ENCODE peak calls at places on chromosomes 16 and 17, in five cellular contexts. H, D, C, K and U are unnamed samples.

GRCh38 chr16:67857547-67858233 is 10.2 kb upstream of the CENPT start:
- DNase-seq in H (peak), K (peak), C (peak), D (no peak), U (peak)

GRCh38 chr16:47750371-47750770 is 289.2 kb downstream of the PHKB start:
- DNase-seq in H (no peak), C (peak), D (no peak), K (no peak), U (no peak)

GRCh38 chr17:2624292-2624731 is 30.9 kb downstream of the PAFAH1B1 start:
- DNase-seq in K (no peak), C (no peak), H (no peak), D (no peak), U (no peak)

GRCh38 chr16:64416232-64417010 is 705.4 kb downstream of the CDH11 start:
- DNase-seq in H (no peak), K (peak), D (no peak), C (peak), U (peak)

GRCh38 chr17:17937450-17937849 is 34.8 kb downstream of the TOM1L2 start:
- DNase-seq in C (no peak), H (no peak), K (no peak), D (no peak), U (no peak)

GRCh38 chr16:51119576-51120288 is 31.3 kb downstream of the SALL1 start:
- DNase-seq in K (no peak), D (no peak), H (no peak), C (peak), U (no peak)

GRCh38 chr17:77542551-77543490 is 402.1 kb downstream of the SEC14L1 start:
- DNase-seq in D (peak), C (peak), K (peak), H (peak), U (peak)

GRCh38 chr17:55093358-55093757 is 124.8 kb downstream of the STXBP4 start:
- DNase-seq in H (no peak), D (no peak), K (no peak), C (no peak), U (peak)

GRCh38 chr17:50273654-50274040 is 619 bp upstream of the TMEM92 start:
- DNase-seq in K (no peak), H (no peak), D (no peak), C (no peak), U (no peak)

GRCh38 chr17:17236295-17237025 is 508 bp downstream of the FLCN start:
- DNase-seq in K (peak), H (peak), D (no peak), C (peak), U (peak)

GRCh38 chr17:44595216-44595775 is 38.0 kb downstream of the FZD2 start:
- DNase-seq in K (no peak), D (no peak), C (no peak), H (no peak), U (no peak)

DNA sequence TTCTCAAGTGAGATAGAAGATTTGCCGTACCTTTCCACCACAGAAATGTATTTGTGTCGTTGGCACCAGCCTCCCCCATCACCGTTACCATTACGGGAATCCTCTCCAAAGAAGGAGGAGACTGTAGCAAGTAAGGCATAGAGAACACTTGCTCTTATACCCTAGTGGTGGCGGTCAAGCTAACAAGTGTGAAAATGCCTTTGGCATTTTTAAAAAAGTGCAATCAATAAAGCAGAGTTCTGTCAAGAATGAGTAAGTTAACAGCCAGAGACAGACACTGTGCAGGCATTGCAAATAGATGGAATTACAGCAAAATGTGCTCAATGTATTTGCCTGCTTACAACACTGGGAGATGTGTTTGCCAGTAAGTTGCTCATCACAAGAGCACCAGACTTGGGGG is 7.7 kb downstream of the MSL1 start:
- DNase-seq in H (no peak), D (no peak), C (no peak), K (no peak), U (no peak)
- TF ChIP-seq CTCF in H (no peak), D (no peak), C (no peak), K (no peak), U (no peak)

DNA sequence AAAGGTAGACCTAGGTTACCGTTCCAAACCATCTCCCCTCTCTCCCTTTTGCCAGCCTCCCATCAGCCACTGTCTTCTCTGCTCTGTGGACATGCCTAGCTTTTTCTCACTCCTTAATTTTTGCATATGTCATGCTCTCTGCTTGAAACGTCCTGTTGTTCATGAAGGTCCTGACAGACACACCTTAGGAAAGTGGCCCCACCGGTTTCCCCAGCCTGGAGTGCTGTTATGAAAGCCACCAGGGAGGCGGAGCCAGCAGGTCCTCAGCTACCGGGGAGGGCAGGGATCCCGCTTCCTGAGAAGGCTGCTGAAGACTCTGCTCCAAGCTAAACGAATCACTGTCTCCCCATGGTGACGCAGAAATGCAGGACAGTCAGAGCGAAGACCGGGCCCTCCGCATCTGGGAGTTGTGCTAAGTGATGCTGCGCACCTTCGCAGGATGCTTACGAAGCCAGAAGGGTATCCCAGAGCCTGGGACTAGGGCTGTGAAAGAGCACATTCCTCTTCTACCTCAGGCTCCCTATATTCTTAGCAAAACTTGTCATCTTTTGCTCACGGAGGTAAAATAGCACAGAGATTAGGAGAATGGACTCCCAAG is 2.3 kb upstream of the SLC16A11 start:
- DNase-seq in D (peak), C (no peak), K (peak), H (no peak), U (no peak)
- TF ChIP-seq CTCF in D (no peak), C (no peak), K (no peak), H (peak), U (no peak)

DNA sequence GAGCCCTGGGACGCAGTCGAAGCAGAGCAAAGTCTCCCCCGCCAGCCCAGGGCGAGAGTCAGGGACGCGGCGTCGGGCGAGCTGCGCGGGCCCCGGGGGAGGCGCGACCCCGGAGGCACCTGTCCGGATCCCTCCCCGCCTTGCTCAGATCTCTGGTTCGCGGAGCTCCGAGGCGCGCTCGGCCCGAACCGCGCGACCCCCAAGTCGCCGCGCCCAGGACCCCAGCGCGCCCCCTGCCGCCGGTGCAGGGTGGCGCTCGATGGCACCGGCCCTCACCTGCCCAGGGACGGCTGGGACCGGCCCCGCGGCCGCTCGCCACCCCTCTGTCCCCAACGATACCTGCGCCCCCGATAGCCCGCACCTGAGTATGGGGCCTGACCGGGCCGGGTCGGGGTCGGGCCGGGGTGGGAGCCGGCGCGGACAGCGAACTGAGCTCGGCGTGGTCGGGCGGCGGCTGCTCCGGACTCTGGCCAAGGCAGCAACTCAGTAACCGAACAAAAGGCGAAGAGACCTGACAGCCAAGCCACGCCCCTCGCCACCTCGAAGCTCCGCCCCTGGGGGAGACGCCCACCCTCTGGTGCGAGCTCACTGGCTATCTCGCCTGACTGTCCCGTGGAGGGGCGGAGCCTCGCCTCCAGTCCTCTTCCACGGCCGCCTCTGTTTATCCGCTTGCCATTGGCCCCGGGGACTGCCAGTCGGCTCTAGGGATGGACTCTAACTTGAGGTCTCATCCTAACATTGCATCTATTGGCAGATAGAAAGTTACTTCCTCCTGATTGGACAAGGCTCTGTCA is at the start of gene JUP:
- DNase-seq in C (peak), H (peak), D (peak), K (peak), U (peak)
- TF ChIP-seq CTCF in C (peak), H (peak), D (peak), K (peak), U (no peak)

GRCh38 chr16:84086357-84086756 is 30.4 kb downstream of the MBTPS1 start:
- DNase-seq in C (no peak), K (no peak), D (no peak), H (no peak), U (no peak)
- TF ChIP-seq CTCF in C (no peak), K (no peak), D (no peak), H (no peak), U (no peak)

GRCh38 chr16:79836129-79836528 is 235.6 kb upstream of the MAF start:
- DNase-seq in K (no peak), H (no peak), C (no peak), D (no peak), U (no peak)
- TF ChIP-seq CTCF in K (no peak), H (no peak), C (no peak), D (no peak), U (no peak)

GRCh38 chr17:56305017-56305416 is 151.7 kb downstream of the ANKFN1 start:
- DNase-seq in H (no peak), K (no peak), D (no peak), C (no peak), U (no peak)
- TF ChIP-seq CTCF in H (no peak), K (no peak), D (no peak), C (no peak), U (no peak)